ENCODE peak calls at places on chromosomes 6 and 20, in four cellular contexts. S is HL-60; N is CD8-positive, alpha-beta memory T cell; A is AG04450. I is an unnamed sample.

GRCh38 chr6:158492881-158493280 is 67.0 kb upstream of the TMEM181 start:
- DNase-seq in S (no peak), N (no peak), A (no peak), I (no peak)

GRCh38 chr20:35606127-35606526 is 9.5 kb upstream of the SPAG4 start:
- DNase-seq in S (no peak), N (no peak), A (no peak), I (no peak)

GRCh38 chr20:50837532-50838321 is 42.9 kb downstream of the BCAS4 start:
- DNase-seq in S (no peak), N (no peak), A (peak; percentile 80), I (peak; percentile 99)

GRCh38 chr6:127190552-127190951 is 72.1 kb downstream of the RSPO3 start:
- DNase-seq in S (peak; percentile 36), N (no peak), A (no peak), I (no peak)

GRCh38 chr20:4546786-4547185 is 174.9 kb upstream of the PRND start:
- DNase-seq in S (no peak), N (no peak), A (peak; percentile 47), I (peak; percentile 77)

GRCh38 chr6:82738773-82739172 is 326.9 kb downstream of the UBE3D start:
- DNase-seq in S (no peak), N (no peak), A (no peak), I (no peak)

GRCh38 chr6:15769471-15770088 is 106.8 kb upstream of the DTNBP1 start:
- DNase-seq in S (no peak), N (no peak), A (no peak), I (no peak)

GRCh38 chr6:36358235-36358915 is 21.7 kb upstream of the BNIP5 start:
- DNase-seq in S (no peak), N (no peak), A (no peak), I (no peak)

GRCh38 chr20:61646453-61646852 is 394.4 kb downstream of the CDH4 start:
- DNase-seq in S (no peak), N (no peak), A (no peak), I (no peak)

GRCh38 chr20:34045930-34046329 is 52.2 kb downstream of the RALY start:
- DNase-seq in S (no peak), N (no peak), A (no peak), I (no peak)
- H3K4me3 ChIP-seq in S (no peak overlapping the region), N (no peak overlapping the region), A (no peak overlapping the region), I (no peak overlapping the region)

GRCh38 chr6:135146160-135146920 is 34.8 kb upstream of the MYB start:
- DNase-seq in S (no peak), N (no peak), A (no peak), I (peak; percentile 13)

GRCh38 chr6:135147637-135148592 is 33.2 kb upstream of the MYB start:
- DNase-seq in S (peak; percentile 17), N (no peak), A (no peak), I (no peak)

GRCh38 chr6:135148889-135149288 is 32.2 kb upstream of the MYB start:
- DNase-seq in S (peak; percentile 20), N (no peak), A (no peak), I (no peak)

GRCh38 chr6:135144678-135145508 is 36.2 kb upstream of the MYB start:
- DNase-seq in S (peak; percentile 54), N (peak; percentile 49), A (no peak), I (no peak)

GRCh38 chr6:135145509-135145865 is 35.6 kb upstream of the MYB start:
- DNase-seq in S (no peak), N (no peak), A (no peak), I (no peak)
- H3K4me3 ChIP-seq in S (no peak overlapping the region), N (no peak overlapping the region), A (no peak overlapping the region), I (no peak overlapping the region)

GRCh38 chr20:19885981-19886665 is 128.1 kb downstream of the RIN2 start:
- DNase-seq in S (no peak), N (no peak), A (no peak), I (no peak)
- H3K4me3 ChIP-seq in S (no peak overlapping the region), N (no peak overlapping the region), A (peak overlapping the region; percentile 61), I (no peak overlapping the region)

DNA sequence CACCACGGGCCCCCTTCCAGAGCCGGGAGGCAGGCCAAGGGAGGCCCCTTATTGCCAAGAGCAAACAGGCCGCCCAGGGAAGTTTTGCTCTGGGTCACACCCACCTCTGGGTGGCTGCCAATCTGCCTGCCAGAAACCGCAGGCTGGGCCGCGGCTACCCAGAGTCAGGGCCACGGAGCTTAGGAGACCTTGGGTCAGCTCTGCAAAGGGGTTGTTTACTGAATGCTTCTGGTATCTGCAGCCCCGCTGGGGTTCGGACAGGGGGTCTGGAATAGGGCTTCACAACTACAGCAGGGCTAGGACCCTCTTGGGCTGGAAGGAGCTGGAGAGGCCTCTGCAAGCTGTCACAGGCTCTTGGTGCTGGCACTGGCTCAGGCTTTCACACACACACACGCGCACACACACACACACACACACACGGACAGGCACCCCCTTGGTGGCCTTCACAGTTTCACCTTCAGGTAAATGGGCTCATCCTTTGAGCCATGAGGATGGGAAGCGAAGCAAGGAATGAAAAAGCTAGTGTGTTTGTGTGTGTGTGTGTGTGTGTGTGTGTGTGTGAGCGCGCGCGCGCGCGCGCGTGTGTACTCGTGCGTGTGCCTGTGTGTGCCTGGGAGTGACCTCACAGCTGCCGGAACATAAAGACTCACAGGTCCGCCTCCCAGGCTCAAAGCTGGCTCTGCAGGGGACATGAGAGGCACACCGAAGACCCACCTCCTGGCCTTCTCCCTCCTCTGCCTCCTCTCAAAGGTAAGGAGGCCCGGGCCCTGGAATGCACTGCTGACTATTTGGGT is at the start of gene CCN5:
- DNase-seq in S (peak; percentile 64), N (no peak), A (no peak), I (no peak)
- H3K4me3 ChIP-seq in S (no peak within 1 kb of the TSS), N (no peak within 1 kb of the TSS), A (no peak within 1 kb of the TSS), I (no peak within 1 kb of the TSS)

GRCh38 chr20:57965441-57965840 is 255.6 kb upstream of the PMEPA1 start:
- DNase-seq in S (no peak), N (no peak), A (no peak), I (no peak)

GRCh38 chr20:57966609-57967008 is 256.8 kb upstream of the PMEPA1 start:
- DNase-seq in S (no peak), N (no peak), A (no peak), I (no peak)

GRCh38 chr20:57967364-57967763 is 257.5 kb upstream of the PMEPA1 start:
- DNase-seq in S (no peak), N (no peak), A (no peak), I (no peak)

GRCh38 chr20:57960803-57961575 is 251.2 kb upstream of the PMEPA1 start:
- DNase-seq in S (no peak), N (no peak), A (no peak), I (no peak)

GRCh38 chr20:57964011-57964862 is 254.4 kb upstream of the PMEPA1 start:
- DNase-seq in S (no peak), N (no peak), A (no peak), I (no peak)
- H3K4me3 ChIP-seq in S (no peak overlapping the region), N (no peak overlapping the region), A (no peak overlapping the region), I (no peak overlapping the region)

DNA sequence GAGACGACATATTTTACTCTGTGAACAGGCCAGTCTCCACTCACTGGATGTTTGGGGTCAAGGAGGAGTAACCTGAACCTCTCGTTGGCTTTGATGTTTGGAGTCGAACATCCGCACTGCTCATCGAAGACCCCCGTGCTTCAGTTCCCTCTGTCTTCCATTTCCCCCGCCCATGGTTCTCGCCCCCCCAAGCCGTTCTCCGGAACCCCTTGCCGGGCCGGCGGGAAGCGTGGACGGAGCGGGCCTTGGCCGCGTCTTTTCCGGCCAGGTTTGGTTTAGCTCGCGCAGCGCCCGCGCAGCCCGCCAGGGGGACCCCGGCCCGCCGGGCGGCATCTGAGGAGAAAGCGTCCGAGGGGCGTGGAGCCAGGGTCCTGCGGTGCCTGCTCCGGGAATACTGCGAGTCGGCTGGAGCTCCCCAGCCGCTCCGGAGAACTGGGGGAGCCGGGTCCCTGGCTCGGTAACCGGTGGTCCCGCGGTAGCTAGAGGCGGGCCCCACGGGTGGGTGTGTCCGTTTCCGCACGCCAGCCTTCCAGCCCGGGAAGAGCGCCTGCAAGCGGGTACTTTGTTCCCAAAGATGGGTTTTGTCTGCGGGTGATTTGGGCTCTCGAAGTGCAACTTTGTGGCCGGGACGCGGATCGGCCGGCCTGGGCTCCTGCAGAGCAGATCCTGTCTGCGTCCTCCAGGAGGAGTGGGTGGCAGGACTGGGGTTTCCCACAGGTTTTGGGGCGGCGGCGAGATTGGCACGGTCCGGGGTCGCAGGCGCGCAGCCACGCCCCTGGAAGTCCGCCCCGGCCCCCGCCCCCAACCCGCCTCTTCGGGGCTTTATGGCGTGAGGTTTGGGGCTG is 429 bp upstream of the TMEM200A start:
- DNase-seq in S (peak; percentile 6), N (peak; percentile 59), A (peak; percentile 48), I (no peak)
- H3K4me3 ChIP-seq in S (peak overlapping the region; percentile 0), N (peak overlapping the region; percentile 58), A (peak overlapping the region; percentile 88), I (peak overlapping the region; percentile 95)

DNA sequence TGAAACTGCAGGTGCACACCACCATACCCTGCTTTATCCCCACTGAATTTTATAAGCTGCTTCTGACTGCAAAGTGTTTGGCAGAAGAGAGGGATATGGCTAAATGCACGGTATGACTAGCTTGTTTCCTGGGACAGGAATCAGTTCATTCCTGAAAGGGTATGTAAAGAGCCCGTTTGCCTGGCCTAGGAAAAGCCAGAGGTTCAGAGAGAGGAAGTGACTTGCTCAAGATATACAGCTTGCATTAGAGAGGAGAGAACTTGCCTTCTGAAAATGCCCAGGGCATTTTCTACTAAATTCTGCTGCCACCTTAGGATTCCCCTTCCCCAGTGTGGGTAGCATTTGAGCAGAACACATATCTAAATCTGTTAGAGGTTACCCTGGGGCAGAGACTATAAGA is 683 bp upstream of the GCNT2 start:
- DNase-seq in S (peak; percentile 55), N (no peak), A (no peak), I (no peak)
- H3K4me3 ChIP-seq in S (no peak overlapping the region), N (no peak overlapping the region), A (no peak overlapping the region), I (no peak overlapping the region)

I was measured in AG09309.